ENCODE peak calls at places on chromosomes 13 and 19, in four cellular contexts. I is HepG2, E is WTC11, U is K562. R is an unnamed sample.

GRCh38 chr19:16035601-16036297 is 40.5 kb upstream of the TPM4 start:
- DNase-seq in E (no peak), U (no peak), I (no peak), R (no peak)

GRCh38 chr13:77388944-77389616 is 62.2 kb upstream of the MYCBP2 start:
- DNase-seq in I (no peak), E (no peak), U (no peak), R (no peak)

GRCh38 chr13:46552888-46553520 is at the start of gene LRCH1:
- DNase-seq in U (peak), I (peak), E (peak), R (no peak)

GRCh38 chr19:33622809-33623511 is 1.2 kb downstream of the CHST8 start:
- DNase-seq in E (peak), U (no peak), I (no peak), R (no peak)

GRCh38 chr13:110471833-110472162 is 89.7 kb downstream of the RAB20 start:
- DNase-seq in E (no peak), U (peak), I (no peak), R (peak)

GRCh38 chr19:31350033-31350692 is 927 bp upstream of the TSHZ3 start:
- DNase-seq in E (no peak), U (no peak), I (no peak), R (no peak)

GRCh38 chr19:38303517-38304351 is at the start of gene C19orf33:
- DNase-seq in U (no peak), E (peak), I (no peak), R (no peak)

GRCh38 chr19:48461651-48461981 is 6.2 kb downstream of the KCNJ14 start:
- DNase-seq in U (peak), E (no peak), I (no peak), R (no peak)

GRCh38 chr13:51158923-51159322 is 47.8 kb upstream of the C13orf42 start:
- DNase-seq in U (no peak), I (no peak), E (no peak), R (no peak)

GRCh38 chr19:48445256-48445605 is 552 bp upstream of the GRWD1 start:
- DNase-seq in U (peak), I (peak), E (no peak), R (no peak)

GRCh38 chr19:53647792-53648191 is 16.0 kb downstream of the DPRX start:
- DNase-seq in I (no peak), E (no peak), U (no peak), R (no peak)
- TF ChIP-seq NR2C2 in I (no peak), E (no peak), U (no peak), R (no peak)

GRCh38 chr19:46390866-46391265 is 22.5 kb downstream of the CCDC8 start:
- DNase-seq in E (no peak), U (no peak), I (no peak), R (no peak)

GRCh38 chr19:46392252-46392801 is 21.0 kb downstream of the CCDC8 start:
- DNase-seq in U (no peak), I (no peak), E (no peak), R (no peak)

GRCh38 chr19:46392837-46393236 is 20.5 kb downstream of the CCDC8 start:
- DNase-seq in I (no peak), U (no peak), E (no peak), R (no peak)

GRCh38 chr19:46390121-46390858 is 23.1 kb downstream of the CCDC8 start:
- DNase-seq in E (no peak), I (no peak), U (peak), R (no peak)

DNA sequence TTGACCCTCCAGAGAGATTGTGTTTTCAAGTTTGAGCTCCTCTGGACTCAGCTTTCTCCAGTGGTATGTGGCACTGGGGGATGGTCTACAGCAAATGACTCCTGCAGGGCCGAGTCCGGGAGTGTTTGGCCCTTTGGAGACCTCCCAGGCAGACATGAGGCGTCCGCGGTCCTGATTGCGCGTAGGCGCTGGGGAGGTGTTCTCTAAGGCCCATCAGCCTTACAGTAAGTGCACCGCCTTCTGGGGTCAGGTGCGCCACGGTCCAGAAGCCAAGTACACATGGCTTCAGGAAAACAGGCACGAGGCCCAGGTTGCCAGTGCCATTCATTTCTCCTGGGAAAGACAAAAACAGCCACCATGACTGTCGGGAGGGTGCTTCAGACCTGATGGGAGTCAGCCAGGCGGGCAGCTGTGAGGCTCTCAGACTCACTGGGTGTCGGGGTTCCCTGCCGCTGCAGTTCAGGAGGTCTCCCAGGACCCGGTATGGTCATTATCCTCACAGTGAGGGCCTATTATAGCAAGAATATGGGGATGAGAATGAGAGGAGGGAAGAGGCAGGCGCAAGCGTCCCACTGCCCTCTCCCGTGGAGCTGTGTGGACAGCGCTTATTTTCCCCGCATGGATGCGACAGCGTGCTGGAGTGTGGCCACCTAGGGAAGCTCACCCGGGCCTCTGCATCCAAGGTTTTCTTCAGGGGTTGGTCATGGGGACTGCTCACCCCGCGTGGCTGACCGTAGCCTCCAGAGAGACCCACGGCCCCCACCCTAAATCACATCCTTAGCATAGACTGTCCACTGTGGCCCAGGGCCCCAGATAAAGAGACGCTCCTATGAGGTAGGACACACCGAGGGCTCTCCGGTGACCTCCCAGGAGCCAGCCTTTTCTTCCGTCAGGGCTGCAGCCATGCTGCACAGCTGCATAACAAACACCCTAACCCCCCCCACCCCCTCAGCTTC is 21.8 kb downstream of the CCDC8 start:
- DNase-seq in U (no peak), I (no peak), E (no peak), R (no peak)
- TF ChIP-seq NR2C2 in U (no peak), I (no peak), E (no peak), R (no peak)

DNA sequence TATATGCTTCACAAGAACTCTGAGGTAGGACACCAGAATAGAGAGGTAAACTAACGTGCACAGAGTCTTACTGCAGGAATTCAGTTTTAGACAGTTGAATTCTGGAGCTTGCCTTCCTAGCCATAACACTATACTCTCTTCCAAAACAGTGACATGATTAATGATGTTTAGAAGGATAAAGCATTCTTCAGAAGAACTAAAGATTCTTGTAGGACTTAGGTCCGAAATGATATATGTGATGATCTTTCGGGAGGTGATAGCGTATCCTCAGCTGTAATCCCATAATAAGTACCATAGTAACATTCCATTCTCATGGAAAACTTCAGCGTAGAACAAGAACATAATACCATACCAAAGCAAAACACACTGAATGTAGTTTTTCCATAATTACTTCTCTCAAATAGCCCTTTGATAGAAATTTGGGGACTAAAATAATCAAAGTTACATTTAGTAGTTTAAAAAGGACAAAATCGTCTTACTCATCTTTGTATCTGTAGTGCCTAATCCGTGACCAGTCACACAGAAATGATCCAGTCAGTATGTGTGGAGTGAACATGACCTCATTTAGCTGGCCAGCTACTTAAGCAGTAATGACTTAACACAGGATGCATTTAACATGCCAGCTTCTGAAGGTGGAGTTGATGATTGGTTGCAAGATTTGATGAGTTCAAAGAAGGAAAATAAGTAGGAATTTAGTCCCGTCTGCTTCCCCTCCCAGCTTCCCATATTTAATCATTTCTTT is 38.4 kb downstream of the PIBF1 start:
- DNase-seq in U (no peak), I (no peak), E (no peak), R (no peak)
- TF ChIP-seq NR2C2 in U (no peak), I (no peak), E (no peak), R (no peak)

GRCh38 chr19:55659822-55660221 is 5.0 kb downstream of the U2AF2 start:
- DNase-seq in U (no peak), E (no peak), I (no peak), R (no peak)

GRCh38 chr19:55660991-55661390 is 6.2 kb downstream of the U2AF2 start:
- DNase-seq in U (no peak), E (no peak), I (no peak), R (no peak)

GRCh38 chr19:55660404-55660803 is 5.6 kb downstream of the U2AF2 start:
- DNase-seq in U (no peak), E (no peak), I (no peak), R (no peak)

GRCh38 chr19:55657004-55657747 is 2.3 kb downstream of the U2AF2 start:
- DNase-seq in E (no peak), I (no peak), U (no peak), R (no peak)

GRCh38 chr19:55658846-55659459 is 4.1 kb downstream of the U2AF2 start:
- DNase-seq in I (no peak), E (no peak), U (no peak), R (no peak)
- TF ChIP-seq NR2C2 in I (no peak), E (no peak), U (no peak), R (no peak)